ENCODE peak calls at places on chromosomes 13 and 19, in five cellular contexts. L, S, K, U and W are unnamed samples.

GRCh38 chr13:77516342-77516789 is 19.1 kb upstream of the SCEL start:
- DNase-seq in L (peak), S (no peak), K (peak), U (no peak), W (no peak)

GRCh38 chr13:112680741-112681360 is 9.0 kb upstream of the ATP11A start:
- DNase-seq in L (no peak), S (no peak), K (no peak), U (no peak), W (no peak)

GRCh38 chr13:21061077-21061945 is at the start of gene LATS2:
- DNase-seq in L (peak), S (peak), K (peak), U (peak), W (peak)

GRCh38 chr19:7811989-7812388 is 18.0 kb upstream of the EVI5L start:
- DNase-seq in L (no peak), S (no peak), K (no peak), U (no peak), W (no peak)

GRCh38 chr19:5001547-5002131 is 32.7 kb downstream of the KDM4B start:
- DNase-seq in L (peak), S (peak), K (peak), U (no peak), W (peak)

GRCh38 chr19:45428385-45429231 is 4.9 kb upstream of the ERCC1 start:
- DNase-seq in L (no peak), S (no peak), K (peak), U (peak), W (no peak)

GRCh38 chr13:80123945-80124344 is 217.0 kb downstream of the SPRY2 start:
- DNase-seq in L (no peak), S (no peak), K (no peak), U (no peak), W (no peak)

GRCh38 chr13:98975822-98976261 is 2.0 kb downstream of the DOCK9 start:
- DNase-seq in L (no peak), S (no peak), K (no peak), U (no peak), W (no peak)

GRCh38 chr19:48717059-48717395 is 2.5 kb downstream of the MAMSTR start:
- DNase-seq in L (no peak), S (no peak), K (peak), U (no peak), W (no peak)

GRCh38 chr19:10189631-10190425 is 4.9 kb downstream of the DNMT1 start:
- DNase-seq in L (no peak), S (no peak), K (no peak), U (no peak), W (no peak)

GRCh38 chr13:92547256-92547655 is 679.4 kb upstream of the GPC6 start:
- DNase-seq in L (no peak), S (no peak), K (no peak), U (no peak), W (no peak)

GRCh38 chr19:45470147-45471081 is 2.6 kb downstream of the FOSB start:
- DNase-seq in L (no peak), S (no peak), K (peak), U (no peak), W (no peak)

GRCh38 chr19:36142046-36142445 is 2.2 kb downstream of the CAPNS1 start:
- DNase-seq in L (no peak), S (no peak), K (no peak), U (no peak), W (no peak)